ENCODE peak calls at places on chromosome 21, in seven cellular contexts. N is WERI-Rb-1; D is coronary artery; V is CD8-positive, alpha-beta memory T cell; R is thoracic aorta; W is lower lobe of right lung; C is GM23248. J is an unnamed sample.

GRCh38 chr21:27570306-27570868 is 603.5 kb upstream of the ADAMTS5 start:
- DNase-seq in R (peak), W (peak), V (no peak), N (no peak), C (peak), D (peak), J (peak)

GRCh38 chr21:16536661-16537359 is 807.0 kb downstream of the USP25 start:
- DNase-seq in D (no peak), C (no peak), N (no peak), V (no peak), W (no peak), R (no peak), J (peak)

GRCh38 chr21:7917729-7918128 is 2603.7 kb upstream of the TPTE start:
- DNase-seq in W (no peak), N (no peak), D (no peak), C (no peak), R (no peak), V (no peak), J (no peak)

GRCh38 chr21:37642493-37642892 is 273.8 kb downstream of the KCNJ6 start:
- DNase-seq in N (peak), D (no peak), R (no peak), C (no peak), V (peak), W (no peak), J (no peak)

GRCh38 chr21:16115461-16115860 is 385.7 kb downstream of the USP25 start:
- DNase-seq in D (no peak), C (no peak), R (no peak), W (no peak), N (no peak), V (no peak), J (no peak)

GRCh38 chr21:36792505-36792967 is 93.6 kb downstream of the SIM2 start:
- DNase-seq in R (no peak), V (no peak), D (no peak), C (peak), N (no peak), W (no peak), J (peak)

GRCh38 chr21:26098758-26099157 is 71.8 kb downstream of the APP start:
- DNase-seq in R (no peak), C (peak), N (no peak), W (no peak), D (no peak), V (no peak), J (no peak)

GRCh38 chr21:38679531-38679930 is 126.2 kb upstream of the ETS2 start:
- DNase-seq in R (no peak), V (no peak), N (no peak), D (no peak), W (no peak), C (peak), J (peak)

GRCh38 chr21:41133896-41134522 is 34.0 kb upstream of the BACE2 start:
- DNase-seq in C (peak), N (peak), R (no peak), W (no peak), D (no peak), V (no peak), J (peak)

GRCh38 chr21:17514124-17514481 is 1.3 kb downstream of the CXADR start:
- DNase-seq in N (no peak), C (peak), D (no peak), V (no peak), R (no peak), W (no peak), J (peak)

GRCh38 chr21:17610862-17611261 is 1.8 kb downstream of the BTG3 start:
- DNase-seq in D (no peak), C (peak), V (no peak), R (no peak), N (no peak), W (no peak), J (peak)

GRCh38 chr21:36699546-36700294 is 805 bp downstream of the SIM2 start:
- DNase-seq in C (peak), R (no peak), W (no peak), D (no peak), V (no peak), N (no peak), J (no peak)

GRCh38 chr21:32562426-32562825 is 22.9 kb downstream of the TCP10L start:
- DNase-seq in C (peak), N (no peak), R (peak), D (no peak), W (no peak), V (no peak), J (peak)

GRCh38 chr21:35850542-35851103 is 209.7 kb downstream of the SETD4 start:
- DNase-seq in N (no peak), D (peak), V (no peak), R (no peak), C (peak), W (no peak), J (no peak)

GRCh38 chr21:17802568-17802967 is 16.6 kb downstream of the C21orf91 start:
- DNase-seq in C (peak), V (no peak), R (no peak), W (no peak), D (no peak), N (no peak), J (peak)

GRCh38 chr21:38817371-38818335 is 11.9 kb downstream of the ETS2 start:
- DNase-seq in V (no peak), N (no peak), R (no peak), W (no peak), C (peak), D (peak), J (peak)

GRCh38 chr21:17612023-17612564 is 607 bp downstream of the BTG3 start:
- DNase-seq in D (peak), V (peak), R (no peak), C (peak), W (peak), N (peak), J (peak)

GRCh38 chr21:37582613-37583012 is 216.0 kb downstream of the DYRK1A start:
- DNase-seq in W (no peak), V (no peak), D (no peak), R (no peak), N (peak), C (peak), J (peak)

GRCh38 chr21:39713905-39714304 is 31.1 kb upstream of the IGSF5 start:
- DNase-seq in V (no peak), W (no peak), R (no peak), N (no peak), C (no peak), D (no peak), J (no peak)

GRCh38 chr21:31383770-31384169 is 39.7 kb upstream of the TIAM1 start:
- DNase-seq in V (no peak), C (no peak), R (no peak), W (no peak), D (no peak), N (no peak), J (no peak)

DNA sequence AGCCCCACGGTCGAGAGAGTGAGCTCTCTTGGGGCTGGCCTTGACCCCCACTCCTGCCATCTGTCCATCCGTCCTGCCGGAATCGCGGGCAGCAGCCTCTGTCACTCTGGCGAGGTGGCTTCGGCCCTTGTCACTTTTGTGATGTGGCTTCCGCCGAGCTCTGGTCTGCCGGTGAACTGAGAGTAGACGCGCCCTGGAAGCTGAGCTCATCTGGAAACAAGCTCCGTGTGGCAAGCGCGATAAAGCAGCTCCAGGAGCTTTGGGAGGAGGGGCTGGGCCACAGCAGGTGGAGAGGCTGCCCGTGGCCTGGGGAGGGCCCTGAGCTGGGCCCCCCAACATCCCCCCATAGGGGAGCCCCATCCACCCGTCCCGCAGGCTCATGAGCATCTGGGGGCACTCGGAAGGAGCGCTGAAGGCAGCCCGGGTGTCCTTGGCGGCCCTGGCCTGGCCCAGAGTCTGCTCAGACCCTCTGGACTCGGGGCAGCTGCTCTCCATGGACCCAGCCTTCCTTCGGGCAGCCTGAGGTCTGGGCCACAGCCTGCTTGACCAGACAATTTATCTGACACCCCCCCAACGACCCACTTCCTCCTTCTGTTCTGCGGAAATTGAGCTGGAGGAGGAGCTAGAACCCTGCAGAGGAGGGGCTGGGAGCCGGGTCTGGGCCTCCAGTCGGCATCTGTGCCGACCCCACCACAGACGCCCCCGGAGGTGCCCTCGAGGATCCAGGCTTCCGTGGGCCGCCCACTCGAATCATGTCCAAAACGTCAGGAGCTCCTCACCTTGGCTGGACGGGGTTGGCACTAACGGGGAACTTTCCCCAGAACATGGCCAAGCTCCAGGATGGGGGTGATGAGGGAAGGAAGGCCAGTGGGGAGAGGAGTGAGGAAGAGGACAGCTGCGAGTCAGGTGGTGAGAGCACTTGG is 59.1 kb downstream of the SLC19A1 start:
- DNase-seq in R (no peak), N (no peak), D (no peak), V (no peak), W (peak), C (no peak), J (no peak)
- H3K4me3 ChIP-seq in R (peak), N (no peak), D (no peak), V (peak), W (peak), C (no peak), J (no peak)

GRCh38 chr21:44018813-44019567 is 6.9 kb downstream of the TRAPPC10 start:
- DNase-seq in W (no peak), D (no peak), V (no peak), N (peak), R (no peak), C (no peak), J (no peak)

GRCh38 chr21:44020551-44020950 is 8.4 kb downstream of the TRAPPC10 start:
- DNase-seq in W (no peak), C (no peak), D (no peak), N (peak), V (no peak), R (no peak), J (no peak)

GRCh38 chr21:44019568-44019958 is 7.5 kb downstream of the TRAPPC10 start:
- DNase-seq in V (no peak), N (peak), D (no peak), C (no peak), R (no peak), W (no peak), J (no peak)

GRCh38 chr21:44017601-44018000 is 5.5 kb downstream of the TRAPPC10 start:
- DNase-seq in V (no peak), R (no peak), N (no peak), W (no peak), D (no peak), C (no peak), J (no peak)

DNA sequence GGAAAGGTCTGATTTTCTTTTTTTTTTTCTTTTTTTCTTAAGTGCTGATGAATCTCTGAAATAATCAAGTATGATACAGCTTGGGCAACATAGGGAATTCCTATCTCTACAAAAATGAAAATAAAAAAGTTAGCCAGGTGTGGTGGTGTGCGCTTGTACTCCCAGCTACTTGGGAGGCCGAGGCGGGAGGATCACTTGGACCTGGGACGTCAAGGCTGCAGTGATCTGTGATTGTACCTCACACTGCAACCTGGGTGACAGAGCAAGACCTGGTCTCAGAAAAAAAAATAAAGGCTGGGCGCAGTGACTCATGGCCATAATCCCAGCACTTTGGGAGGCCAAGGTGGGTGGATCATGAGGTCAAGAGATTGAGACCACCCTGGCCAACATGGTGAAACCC is 6.0 kb downstream of the TRAPPC10 start:
- DNase-seq in V (no peak), W (no peak), D (no peak), R (no peak), C (no peak), N (no peak), J (no peak)
- H3K4me3 ChIP-seq in V (no peak), W (no peak), D (no peak), R (no peak), C (no peak), N (no peak), J (no peak)

GRCh38 chr21:44456915-44457736 is 1.8 kb downstream of the LRRC3 start:
- DNase-seq in C (no peak), R (no peak), N (no peak), V (no peak), D (no peak), W (peak), J (no peak)
- H3K4me3 ChIP-seq in C (no peak), R (no peak), N (no peak), V (no peak), D (no peak), W (no peak), J (no peak)

GRCh38 chr21:34745557-34746255 is 76.9 kb downstream of the CLIC6 start:
- DNase-seq in R (peak), V (peak), C (peak), W (peak), N (peak), D (peak), J (peak)
- H3K4me3 ChIP-seq in R (peak), V (no peak), C (peak), W (peak), N (no peak), D (peak), J (peak)

GRCh38 chr21:44426663-44427191 is 28.6 kb upstream of the LRRC3 start:
- DNase-seq in C (no peak), N (no peak), D (no peak), V (no peak), W (no peak), R (no peak), J (no peak)

GRCh38 chr21:44425307-44425894 is 29.9 kb upstream of the LRRC3 start:
- DNase-seq in C (no peak), V (no peak), W (peak), D (no peak), N (peak), R (no peak), J (no peak)

GRCh38 chr21:44425895-44426662 is 29.2 kb upstream of the LRRC3 start:
- DNase-seq in C (no peak), V (no peak), R (no peak), N (peak), D (no peak), W (no peak), J (no peak)

GRCh38 chr21:44428281-44428942 is 26.9 kb upstream of the LRRC3 start:
- DNase-seq in D (peak), V (peak), N (peak), R (no peak), C (peak), W (peak), J (no peak)

DNA sequence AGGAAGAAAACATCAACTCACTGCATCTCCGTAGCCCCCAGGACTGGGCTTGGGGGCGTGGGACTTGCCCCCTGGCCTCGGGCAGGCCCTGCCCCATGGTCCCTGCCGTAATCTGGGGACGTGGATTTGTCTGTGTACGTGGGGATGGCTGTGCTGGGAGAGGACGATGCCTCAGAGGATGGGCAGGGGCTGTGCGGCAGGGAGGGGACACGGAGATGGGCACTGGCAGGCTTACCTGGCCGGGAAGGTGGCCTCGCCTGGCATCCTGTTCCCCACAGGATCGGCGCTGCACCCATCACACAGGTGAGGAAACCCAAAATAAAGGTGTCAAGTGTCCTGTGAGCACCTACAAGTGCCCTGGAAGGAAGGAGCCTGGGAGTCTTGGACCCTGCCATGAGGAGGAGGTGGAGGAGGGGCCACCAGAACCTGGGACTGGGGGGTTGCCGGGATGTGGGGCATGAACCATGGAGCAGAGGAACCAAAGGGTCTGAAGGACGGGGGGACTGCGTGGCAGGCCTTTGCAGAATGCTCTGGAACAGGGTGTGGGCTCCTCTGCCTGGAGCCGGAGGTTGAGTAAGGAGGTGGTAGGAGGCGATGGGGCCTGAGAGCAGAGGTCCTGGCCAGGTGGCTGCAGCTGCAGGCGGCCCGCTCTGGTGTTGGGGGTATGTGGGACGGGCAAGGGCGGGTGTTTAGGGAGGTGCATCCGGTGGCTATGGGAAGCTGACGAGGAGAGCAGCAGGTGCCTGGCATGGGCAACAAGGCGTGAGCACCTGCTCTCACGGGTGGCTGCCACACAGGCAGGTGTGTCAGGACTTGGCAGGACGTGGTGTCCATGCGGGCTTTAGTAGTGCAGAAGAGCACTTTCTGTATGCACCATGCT is 27.8 kb upstream of the LRRC3 start:
- DNase-seq in N (no peak), R (no peak), W (peak), C (no peak), V (no peak), D (peak), J (no peak)
- H3K4me3 ChIP-seq in N (no peak), R (no peak), W (no peak), C (no peak), V (no peak), D (no peak), J (no peak)

DNA sequence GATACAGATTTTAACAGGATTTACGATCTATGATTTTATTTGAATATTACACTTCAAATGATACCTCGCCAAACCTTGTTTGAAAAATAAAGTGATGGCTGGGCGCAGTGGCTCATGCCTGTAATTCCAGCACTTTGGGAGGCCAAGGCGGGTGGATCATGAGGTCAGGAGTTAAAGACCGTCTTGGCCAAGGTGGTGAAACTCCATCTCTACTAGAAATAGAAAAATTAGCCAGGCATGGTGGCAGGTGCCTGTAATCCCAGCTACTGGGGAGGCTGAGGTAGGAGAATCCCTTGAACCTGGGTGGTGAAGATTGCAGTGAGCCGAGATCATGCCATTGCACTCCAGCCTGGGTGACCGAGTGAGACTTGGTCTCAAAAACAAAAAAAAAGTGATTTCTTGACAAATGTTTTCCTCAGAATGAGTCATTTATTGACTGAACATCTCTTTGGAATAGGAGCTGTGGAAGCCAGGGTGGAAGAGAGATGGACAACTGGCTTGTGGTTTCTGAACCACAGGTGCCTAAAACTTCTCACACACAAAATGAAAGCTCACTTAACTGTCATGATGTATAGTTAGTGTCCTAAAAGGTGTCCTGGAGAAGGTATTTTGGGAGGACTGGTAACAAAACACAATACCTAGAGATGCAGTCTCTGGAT is 11.9 kb downstream of the PKNOX1 start:
- DNase-seq in R (no peak), V (no peak), N (no peak), C (peak), D (no peak), W (no peak), J (no peak)
- H3K4me3 ChIP-seq in R (no peak), V (no peak), N (no peak), C (no peak), D (no peak), W (no peak), J (no peak)

GRCh38 chr21:42469272-42469671 is 26.8 kb downstream of the RSPH1 start:
- DNase-seq in V (no peak), C (no peak), N (no peak), W (no peak), R (no peak), D (peak), J (no peak)
- H3K4me3 ChIP-seq in V (no peak), C (no peak), N (no peak), W (no peak), R (no peak), D (no peak), J (no peak)

GRCh38 chr21:29155118-29155932 is 24.9 kb downstream of the MAP3K7CL start:
- DNase-seq in D (peak), W (peak), N (no peak), R (no peak), V (no peak), C (peak), J (peak)
- H3K4me3 ChIP-seq in D (peak), W (peak), N (no peak), R (peak), V (no peak), C (peak), J (peak)